ENCODE peak calls at places on chromosomes 13 and 19, in five cellular contexts. R is AG09319, E is fibroblast of lung, N is neural crest cell, S is AG10803. O is an unnamed sample.

GRCh38 chr13:46893221-46893620 is 3.6 kb downstream of the HTR2A start:
- DNase-seq in R (no peak), E (no peak), N (no peak), S (no peak), O (no peak)

GRCh38 chr19:33175156-33175782 is 18.9 kb upstream of the LRP3 start:
- DNase-seq in R (no peak), E (no peak), N (no peak), S (no peak), O (no peak)

GRCh38 chr13:73842621-73843020 is 291.6 kb downstream of the KLF12 start:
- DNase-seq in R (no peak), E (peak), N (no peak), S (no peak), O (no peak)

GRCh38 chr13:41639955-41640780 is 182.8 kb downstream of the RGCC start:
- DNase-seq in R (no peak), E (no peak), N (no peak), S (peak), O (no peak)

GRCh38 chr19:48041877-48042580 is 1.9 kb downstream of the CABP5 start:
- DNase-seq in R (no peak), E (no peak), N (no peak), S (no peak), O (no peak)

GRCh38 chr13:108963276-108963810 is 333.9 kb downstream of the MYO16 start:
- DNase-seq in R (no peak), E (no peak), N (no peak), S (no peak), O (no peak)

GRCh38 chr13:28204690-28205443 is 66.5 kb downstream of the PAN3 start:
- DNase-seq in R (no peak), E (no peak), N (no peak), S (no peak), O (no peak)

GRCh38 chr19:9178901-9179300 is at the start of gene OR7D2:
- DNase-seq in R (no peak), E (no peak), N (no peak), S (no peak), O (no peak)

GRCh38 chr13:40366119-40366518 is 300.3 kb downstream of the FOXO1 start:
- DNase-seq in R (no peak), E (no peak), N (no peak), S (no peak), O (no peak)

GRCh38 chr13:98525852-98526512 is 50.9 kb downstream of the STK24 start:
- DNase-seq in R (no peak), E (no peak), N (no peak), S (no peak), O (no peak)

GRCh38 chr19:1836458-1837221 is 11.6 kb downstream of the REXO1 start:
- DNase-seq in R (no peak), E (no peak), N (no peak), S (no peak), O (no peak)

GRCh38 chr19:56508282-56508778 is 675 bp downstream of the ZNF471 start:
- DNase-seq in R (no peak), E (no peak), N (no peak), S (no peak), O (no peak)

GRCh38 chr19:17340302-17340870 is 3.0 kb downstream of the GTPBP3 start:
- DNase-seq in R (no peak), E (no peak), N (no peak), S (no peak), O (no peak)

GRCh38 chr19:48419158-48419920 is 25.9 kb downstream of the GRIN2D start:
- DNase-seq in R (no peak), E (peak), N (peak), S (peak), O (no peak)

GRCh38 chr19:38073806-38074685 is 150.0 kb downstream of the DPF1 start:
- DNase-seq in R (no peak), E (no peak), N (peak), S (no peak), O (no peak)

GRCh38 chr19:54172764-54173699 is at the start of gene TMC4:
- DNase-seq in R (no peak), E (no peak), N (no peak), S (peak), O (peak)

GRCh38 chr19:1131718-1132552 is 28.1 kb downstream of the GPX4 start:
- DNase-seq in R (peak), E (peak), N (peak), S (peak), O (no peak)

GRCh38 chr13:47126432-47126831 is 229.6 kb upstream of the HTR2A start:
- DNase-seq in R (no peak), E (no peak), N (no peak), S (peak), O (no peak)

GRCh38 chr19:49767380-49767779 is 579 bp downstream of the AP2A1 start:
- DNase-seq in R (no peak), E (no peak), N (no peak), S (no peak), O (no peak)

GRCh38 chr13:49585220-49586157 is at the start of gene RCBTB1:
- DNase-seq in R (no peak), E (peak), N (peak), S (peak), O (peak)

GRCh38 chr13:106083620-106084350 is 451.7 kb downstream of the EFNB2 start:
- DNase-seq in R (no peak), E (peak), N (no peak), S (peak), O (no peak)

GRCh38 chr13:108860418-108860817 is 231.0 kb downstream of the MYO16 start:
- DNase-seq in R (no peak), E (no peak), N (no peak), S (no peak), O (no peak)

GRCh38 chr13:34805347-34805746 is 136.7 kb upstream of the NBEA start:
- DNase-seq in R (no peak), E (peak), N (no peak), S (no peak), O (no peak)

GRCh38 chr19:11166281-11167142 is 10.9 kb upstream of the SPC24 start:
- DNase-seq in R (peak), E (no peak), N (no peak), S (peak), O (no peak)

GRCh38 chr13:44331446-44331845 is 42.2 kb upstream of the SERP2 start:
- DNase-seq in R (no peak), E (peak), N (no peak), S (no peak), O (no peak)

GRCh38 chr19:46297700-46298476 is 1.0 kb downstream of the HIF3A start:
- DNase-seq in R (no peak), E (no peak), N (no peak), S (no peak), O (no peak)

GRCh38 chr19:37077615-37077928 is 661 bp upstream of the ZNF420 start:
- DNase-seq in R (no peak), E (no peak), N (no peak), S (no peak), O (no peak)

GRCh38 chr19:49057636-49058234 is at the start of gene CGB7:
- DNase-seq in R (no peak), E (peak), N (peak), S (peak), O (peak)

GRCh38 chr13:26017196-26017921 is 34.5 kb downstream of the SHISA2 start:
- DNase-seq in R (no peak), E (peak), N (no peak), S (no peak), O (no peak)

GRCh38 chr19:11171144-11171543 is 15.6 kb upstream of the SPC24 start:
- DNase-seq in R (no peak), E (no peak), N (no peak), S (no peak), O (no peak)

GRCh38 chr13:64480648-64481047 is 2749.5 kb downstream of the PCDH9 start:
- DNase-seq in R (no peak), E (peak), N (no peak), S (peak), O (no peak)

GRCh38 chr19:35313614-35314013 is 15.4 kb upstream of the CD22 start:
- DNase-seq in R (no peak), E (no peak), N (no peak), S (no peak), O (no peak)

GRCh38 chr19:54209058-54209747 is 8.5 kb downstream of the RPS9 start:
- DNase-seq in R (no peak), E (peak), N (no peak), S (no peak), O (no peak)

GRCh38 chr19:38736413-38737280 is 7.6 kb downstream of the CAPN12 start:
- DNase-seq in R (no peak), E (peak), N (no peak), S (peak), O (peak)

GRCh38 chr19:30669329-30670010 is 297.3 kb downstream of the ZNF536 start:
- DNase-seq in R (no peak), E (peak), N (peak), S (peak), O (peak)

GRCh38 chr13:36979361-36980040 is 19.6 kb downstream of the ALG5 start:
- DNase-seq in R (peak), E (peak), N (no peak), S (peak), O (no peak)

GRCh38 chr19:38888876-38889275 is 10.5 kb downstream of the SIRT2 start:
- DNase-seq in R (no peak), E (no peak), N (no peak), S (no peak), O (no peak)

GRCh38 chr19:48900477-48901452 is 653 bp downstream of the NUCB1 start:
- DNase-seq in R (no peak), E (peak), N (no peak), S (peak), O (no peak)

DNA sequence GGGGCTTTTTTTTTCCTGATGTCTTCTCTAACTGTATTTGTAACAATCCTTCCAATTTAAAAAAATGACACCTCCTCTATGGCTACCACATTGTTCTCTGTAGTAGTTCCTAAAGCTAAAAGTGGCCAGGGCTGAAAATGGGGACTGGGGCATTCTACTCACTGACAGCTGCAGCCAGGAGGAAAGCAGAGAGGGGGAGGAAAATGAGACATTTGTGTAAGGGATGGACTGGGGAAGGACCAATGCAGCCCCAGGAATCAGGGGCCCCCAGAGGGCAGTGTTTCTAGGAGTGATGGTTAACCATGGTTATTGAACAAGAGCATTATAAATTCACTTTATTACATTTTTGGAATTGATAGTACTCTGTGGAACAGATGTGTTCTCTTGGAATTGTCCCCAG is 34.3 kb upstream of the C1QTNF9 start:
- DNase-seq in R (no peak), E (no peak), N (no peak), S (no peak), O (no peak)
- TF ChIP-seq CTCF in R (no peak), E (no peak), N (no peak), S (no peak), O (no peak)

GRCh38 chr13:30676672-30677071 is 58.7 kb upstream of the ALOX5AP start:
- DNase-seq in R (no peak), E (peak), N (no peak), S (peak), O (no peak)
- TF ChIP-seq CTCF in R (peak), E (peak), N (peak), S (peak), O (peak)

GRCh38 chr19:3573162-3573857 is 566 bp downstream of the HMG20B start:
- DNase-seq in R (no peak), E (no peak), N (no peak), S (no peak), O (no peak)

GRCh38 chr19:3573858-3574637 is 1.3 kb downstream of the HMG20B start:
- DNase-seq in R (peak), E (peak), N (peak), S (peak), O (peak)

GRCh38 chr19:3576696-3577443 is 4.1 kb downstream of the HMG20B start:
- DNase-seq in R (no peak), E (peak), N (peak), S (peak), O (no peak)

GRCh38 chr19:3575949-3576673 is 3.4 kb downstream of the HMG20B start:
- DNase-seq in R (no peak), E (no peak), N (no peak), S (no peak), O (no peak)

DNA sequence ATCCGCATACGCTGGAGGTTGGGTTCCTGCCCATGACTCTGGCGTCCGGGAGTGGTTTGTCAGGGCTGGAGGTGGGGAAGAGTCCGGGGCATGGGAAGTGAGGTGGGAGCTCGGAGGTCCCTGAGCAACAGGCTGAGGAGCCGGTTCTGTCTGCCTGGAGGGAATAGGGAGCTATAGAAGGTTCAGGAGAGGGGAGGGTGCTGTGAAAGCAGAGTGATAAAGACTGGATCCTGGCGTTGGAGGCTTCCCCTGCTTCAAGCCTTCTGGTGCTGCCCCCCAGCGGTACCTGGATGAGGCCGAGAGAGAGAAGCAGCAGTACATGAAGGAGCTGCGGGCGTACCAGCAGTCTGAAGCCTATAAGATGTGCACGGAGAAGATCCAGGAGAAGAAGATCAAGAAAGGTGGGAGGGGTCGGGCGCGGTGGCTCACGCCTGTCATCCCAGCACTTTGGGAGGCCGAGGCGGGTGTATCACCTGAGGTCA is 2.6 kb downstream of the HMG20B start:
- DNase-seq in R (no peak), E (no peak), N (no peak), S (no peak), O (no peak)
- TF ChIP-seq CTCF in R (no peak), E (no peak), N (peak), S (no peak), O (peak)

GRCh38 chr19:5354403-5354802 is 13.8 kb upstream of the PTPRS start:
- DNase-seq in R (no peak), E (no peak), N (peak), S (no peak), O (no peak)
- TF ChIP-seq CTCF in R (peak), E (no peak), N (peak), S (peak), O (peak)

GRCh38 chr13:94416454-94417080 is 62.9 kb downstream of the DCT start:
- DNase-seq in R (no peak), E (peak), N (peak), S (no peak), O (peak)
- TF ChIP-seq CTCF in R (peak), E (no peak), N (peak), S (peak), O (peak)